ENCODE peak calls at places on chromosomes 13 and 19, in eight cellular contexts. J is fibroblast of pulmonary artery, Y is transverse colon, I is psoas muscle, K is spleen, E is cardiac muscle cell, Z is mesenchymal stem cell, N is cardiac fibroblast. O is an unnamed sample.

GRCh38 chr13:28585557-28585956 is 73.4 kb upstream of the POMP start:
- DNase-seq in J (no peak), Y (no peak), I (no peak), K (no peak), E (no peak), Z (peak), N (no peak), O (no peak)

GRCh38 chr19:45508931-45509691 is 1.8 kb downstream of the VASP start:
- DNase-seq in J (peak), Y (peak), I (peak), K (peak), E (peak), Z (peak), N (peak), O (peak)

GRCh38 chr19:5247957-5248705 is 92.5 kb downstream of the PTPRS start:
- DNase-seq in J (no peak), Y (no peak), I (no peak), K (no peak), E (no peak), Z (no peak), N (no peak), O (no peak)

GRCh38 chr13:103876571-103876970 is 810.4 kb upstream of the SLC10A2 start:
- DNase-seq in J (peak), Y (no peak), I (no peak), K (no peak), E (no peak), Z (no peak), N (no peak), O (peak)

GRCh38 chr19:16441661-16442071 is 30.1 kb downstream of the EPS15L1 start:
- DNase-seq in J (no peak), Y (no peak), I (no peak), K (no peak), E (no peak), Z (peak), N (peak), O (no peak)

GRCh38 chr19:45804140-45804958 is 10.8 kb downstream of the RSPH6A start:
- DNase-seq in J (no peak), Y (no peak), I (no peak), K (no peak), E (no peak), Z (no peak), N (no peak), O (no peak)

GRCh38 chr13:30072818-30073186 is 222.4 kb upstream of the UBL3 start:
- DNase-seq in J (no peak), Y (no peak), I (no peak), K (no peak), E (no peak), Z (no peak), N (no peak), O (no peak)

GRCh38 chr13:27406178-27406939 is 18.1 kb upstream of the GTF3A start:
- DNase-seq in J (peak), Y (no peak), I (no peak), K (no peak), E (peak), Z (peak), N (peak), O (peak)

GRCh38 chr13:46622013-46622917 is 69.3 kb downstream of the LRCH1 start:
- DNase-seq in J (no peak), Y (no peak), I (no peak), K (no peak), E (no peak), Z (no peak), N (no peak), O (no peak)

GRCh38 chr19:1672038-1672768 is 19.8 kb upstream of the TCF3 start:
- DNase-seq in J (peak), Y (peak), I (no peak), K (peak), E (peak), Z (peak), N (peak), O (peak)

GRCh38 chr13:23651887-23652286 is 81.7 kb downstream of the TNFRSF19 start:
- DNase-seq in J (no peak), Y (no peak), I (no peak), K (no peak), E (no peak), Z (no peak), N (no peak), O (no peak)

GRCh38 chr19:29502581-29502850 is 23.3 kb upstream of the VSTM2B start:
- DNase-seq in J (no peak), Y (no peak), I (no peak), K (no peak), E (no peak), Z (no peak), N (no peak), O (no peak)

GRCh38 chr13:111429064-111429558 is 108.7 kb downstream of the TEX29 start:
- DNase-seq in J (peak), Y (peak), I (no peak), K (no peak), E (peak), Z (peak), N (peak), O (peak)

GRCh38 chr13:98143601-98144500 is 957 bp downstream of the FARP1 start:
- DNase-seq in J (peak), Y (peak), I (peak), K (peak), E (peak), Z (peak), N (peak), O (peak)

GRCh38 chr19:40191836-40192646 is 815 bp downstream of the MAP3K10 start:
- DNase-seq in J (peak), Y (peak), I (peak), K (peak), E (peak), Z (peak), N (peak), O (peak)

GRCh38 chr13:50406831-50407230 is 391.6 kb downstream of the KCNRG start:
- DNase-seq in J (no peak), Y (no peak), I (no peak), K (no peak), E (no peak), Z (no peak), N (no peak), O (no peak)

GRCh38 chr13:71659427-71659826 is 207.6 kb downstream of the DACH1 start:
- DNase-seq in J (no peak), Y (no peak), I (no peak), K (no peak), E (peak), Z (peak), N (no peak), O (no peak)

GRCh38 chr19:42468273-42468796 is 25.6 kb upstream of the CXCL17 start:
- DNase-seq in J (peak), Y (peak), I (no peak), K (no peak), E (peak), Z (peak), N (peak), O (peak)

GRCh38 chr13:28040977-28041376 is 52.5 kb upstream of the URAD start:
- DNase-seq in J (peak), Y (no peak), I (no peak), K (no peak), E (no peak), Z (no peak), N (peak), O (no peak)

GRCh38 chr13:31945202-31945978 is 86.2 kb upstream of the FRY start:
- DNase-seq in J (peak), Y (peak), I (peak), K (no peak), E (peak), Z (peak), N (peak), O (peak)

GRCh38 chr13:40776681-40777165 is 5.7 kb upstream of the MRPS31 start:
- DNase-seq in J (peak), Y (peak), I (no peak), K (peak), E (peak), Z (peak), N (peak), O (peak)

GRCh38 chr19:41321600-41322270 is 11.8 kb downstream of the CCDC97 start:
- DNase-seq in J (peak), Y (peak), I (peak), K (no peak), E (peak), Z (peak), N (peak), O (peak)

GRCh38 chr13:112583592-112584277 is 4.2 kb downstream of the TUBGCP3 start:
- DNase-seq in J (no peak), Y (peak), I (peak), K (peak), E (no peak), Z (no peak), N (no peak), O (no peak)

GRCh38 chr19:18610245-18610555 is 2.5 kb upstream of the TMEM59L start:
- DNase-seq in J (no peak), Y (no peak), I (no peak), K (no peak), E (no peak), Z (no peak), N (no peak), O (no peak)
- H3K4me3 ChIP-seq in J (no peak), Y (no peak), I (no peak), K (no peak), E (no peak), Z (no peak), N (no peak), O (no peak)

DNA sequence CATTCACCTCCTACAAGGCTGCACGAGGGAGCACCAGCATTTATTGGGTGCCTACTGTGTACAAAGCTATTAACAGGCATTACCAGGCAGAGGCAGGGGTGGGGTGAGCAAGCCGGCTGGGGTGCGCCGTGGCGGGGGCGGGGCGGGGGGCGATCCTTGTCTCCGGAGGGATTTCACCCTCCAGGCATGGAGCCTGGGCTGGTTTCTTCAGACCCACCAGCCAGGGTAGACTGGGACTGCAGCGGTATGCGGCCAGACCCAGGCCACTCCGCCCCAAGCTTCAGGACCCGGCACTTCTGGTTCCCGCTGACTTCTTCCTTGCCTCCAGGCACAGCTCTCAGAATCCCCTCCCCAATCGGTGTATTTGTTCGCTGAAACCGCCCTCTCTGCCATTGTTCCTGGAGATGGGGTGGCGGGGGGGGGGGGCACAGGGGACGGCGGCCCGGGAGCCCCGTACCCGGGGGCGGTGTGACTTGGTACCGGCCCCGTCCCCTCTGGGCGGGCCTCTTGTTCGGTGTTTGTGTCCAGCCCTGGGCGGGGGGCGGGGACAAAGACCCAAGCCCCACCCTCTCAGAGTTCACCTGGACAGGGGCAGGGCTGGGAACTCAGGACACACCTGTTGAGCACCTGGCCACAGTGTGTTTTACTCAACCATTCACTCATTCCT is 14.4 kb downstream of the TJP3 start:
- DNase-seq in J (no peak), Y (peak), I (no peak), K (no peak), E (no peak), Z (no peak), N (no peak), O (no peak)
- H3K4me3 ChIP-seq in J (no peak), Y (peak), I (no peak), K (no peak), E (peak), Z (no peak), N (no peak), O (no peak)

DNA sequence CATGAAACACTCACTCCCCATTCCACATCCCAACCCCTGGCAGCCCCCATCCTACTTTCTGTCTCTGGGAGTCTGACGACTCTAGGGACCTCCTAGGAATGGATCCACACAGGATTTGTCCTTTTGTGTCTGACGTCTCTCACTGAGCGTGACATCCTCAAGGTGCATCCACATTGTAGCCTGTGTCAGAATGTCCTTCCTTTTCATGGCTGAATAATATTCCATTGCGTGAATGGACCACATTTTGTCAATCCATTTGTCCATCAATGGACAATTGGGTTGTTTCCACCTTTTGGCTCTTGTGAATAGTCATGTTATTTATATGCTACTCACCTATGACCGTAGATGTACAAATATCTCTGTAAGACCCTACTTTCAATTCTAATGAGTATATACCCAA is 16.8 kb upstream of the NMRK2 start:
- DNase-seq in J (no peak), Y (no peak), I (no peak), K (no peak), E (no peak), Z (no peak), N (no peak), O (no peak)
- H3K4me3 ChIP-seq in J (no peak), Y (no peak), I (no peak), K (no peak), E (no peak), Z (no peak), N (no peak), O (no peak)

GRCh38 chr13:54836273-54836672 is 1807.7 kb downstream of the OLFM4 start:
- DNase-seq in J (no peak), Y (no peak), I (no peak), K (no peak), E (no peak), Z (no peak), N (no peak), O (no peak)
- H3K4me3 ChIP-seq in J (no peak), Y (no peak), I (no peak), K (no peak), E (no peak), Z (no peak), N (no peak), O (no peak)

GRCh38 chr13:39565036-39565949 is 37.7 kb downstream of the LHFPL6 start:
- DNase-seq in J (peak), Y (no peak), I (peak), K (no peak), E (peak), Z (peak), N (peak), O (peak)
- H3K4me3 ChIP-seq in J (peak), Y (no peak), I (no peak), K (no peak), E (no peak), Z (no peak), N (no peak), O (no peak)

GRCh38 chr19:19064098-19064722 is 416 bp downstream of the SLC25A42 start:
- DNase-seq in J (no peak), Y (peak), I (no peak), K (no peak), E (no peak), Z (no peak), N (no peak), O (peak)

GRCh38 chr19:19064811-19065745 is 1.3 kb downstream of the SLC25A42 start:
- DNase-seq in J (no peak), Y (peak), I (no peak), K (peak), E (peak), Z (peak), N (no peak), O (no peak)

GRCh38 chr19:19061491-19061890 is 2.3 kb upstream of the SLC25A42 start:
- DNase-seq in J (no peak), Y (no peak), I (peak), K (no peak), E (no peak), Z (no peak), N (no peak), O (no peak)

GRCh38 chr19:19063183-19064097 is at the start of gene SLC25A42:
- DNase-seq in J (peak), Y (peak), I (peak), K (peak), E (peak), Z (peak), N (peak), O (peak)

DNA sequence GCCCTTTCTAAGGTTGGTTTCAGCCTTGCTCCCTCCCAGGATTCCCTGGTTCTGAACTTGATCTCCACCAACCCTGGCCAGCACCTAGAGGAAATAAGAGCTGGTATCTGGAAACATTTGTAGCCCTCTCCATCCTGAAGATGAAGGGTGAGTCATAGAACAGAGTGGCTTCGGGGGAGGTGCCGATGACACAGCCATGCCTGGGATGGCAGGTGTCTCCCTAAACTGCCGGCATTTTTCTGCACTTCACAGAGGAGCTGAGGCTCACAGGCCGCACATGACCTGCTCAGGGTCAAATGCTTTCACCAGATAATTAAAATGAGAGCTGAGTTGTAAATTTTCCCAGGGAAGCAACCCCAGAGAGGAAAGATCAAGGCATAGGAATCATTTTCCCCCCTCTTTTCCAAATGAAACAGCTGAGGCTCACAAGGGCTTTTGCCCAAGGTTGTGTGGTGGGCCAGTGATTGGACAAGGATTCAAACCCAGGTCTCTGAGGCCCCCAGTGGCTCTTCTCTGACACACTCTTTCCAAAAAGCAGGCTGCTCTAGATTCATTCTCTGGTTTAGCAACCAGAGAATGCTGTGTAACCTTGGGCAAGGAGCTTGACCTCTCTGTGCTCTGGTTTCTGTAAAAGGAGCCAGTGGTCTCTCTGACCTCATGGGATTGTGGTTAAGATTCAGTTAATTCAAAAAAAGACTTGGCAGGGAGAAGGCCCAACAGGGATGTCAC is 1.2 kb upstream of the SLC25A42 start:
- DNase-seq in J (peak), Y (no peak), I (no peak), K (no peak), E (no peak), Z (peak), N (no peak), O (peak)
- H3K4me3 ChIP-seq in J (peak), Y (peak), I (peak), K (peak), E (peak), Z (no peak), N (no peak), O (peak)

DNA sequence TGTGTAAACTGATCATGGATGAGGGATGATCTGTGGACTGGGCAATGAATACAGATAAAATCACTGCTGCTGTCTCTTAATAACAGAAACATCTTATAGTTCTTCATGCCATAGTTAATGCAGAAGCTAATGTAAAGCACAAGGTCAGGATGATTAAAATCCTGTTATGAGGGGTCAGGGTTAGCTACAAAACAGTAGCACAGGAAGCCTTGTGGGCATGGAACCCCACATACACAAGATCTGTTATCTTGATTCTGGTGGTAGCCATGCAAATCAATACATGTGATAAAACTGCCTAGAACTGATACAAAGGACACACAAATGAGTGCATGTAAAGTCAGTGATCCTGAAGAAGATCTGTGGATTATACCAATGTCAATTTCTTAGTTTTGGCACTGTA is 96.4 kb downstream of the KLF12 start:
- DNase-seq in J (no peak), Y (no peak), I (no peak), K (no peak), E (no peak), Z (no peak), N (no peak), O (no peak)
- H3K4me3 ChIP-seq in J (no peak), Y (no peak), I (no peak), K (no peak), E (no peak), Z (no peak), N (no peak), O (no peak)

GRCh38 chr19:58555920-58556632 is 1.2 kb upstream of the CHMP2A start:
- DNase-seq in J (no peak), Y (no peak), I (no peak), K (peak), E (no peak), Z (no peak), N (no peak), O (no peak)
- H3K4me3 ChIP-seq in J (no peak), Y (no peak), I (peak), K (no peak), E (no peak), Z (no peak), N (no peak), O (no peak)

DNA sequence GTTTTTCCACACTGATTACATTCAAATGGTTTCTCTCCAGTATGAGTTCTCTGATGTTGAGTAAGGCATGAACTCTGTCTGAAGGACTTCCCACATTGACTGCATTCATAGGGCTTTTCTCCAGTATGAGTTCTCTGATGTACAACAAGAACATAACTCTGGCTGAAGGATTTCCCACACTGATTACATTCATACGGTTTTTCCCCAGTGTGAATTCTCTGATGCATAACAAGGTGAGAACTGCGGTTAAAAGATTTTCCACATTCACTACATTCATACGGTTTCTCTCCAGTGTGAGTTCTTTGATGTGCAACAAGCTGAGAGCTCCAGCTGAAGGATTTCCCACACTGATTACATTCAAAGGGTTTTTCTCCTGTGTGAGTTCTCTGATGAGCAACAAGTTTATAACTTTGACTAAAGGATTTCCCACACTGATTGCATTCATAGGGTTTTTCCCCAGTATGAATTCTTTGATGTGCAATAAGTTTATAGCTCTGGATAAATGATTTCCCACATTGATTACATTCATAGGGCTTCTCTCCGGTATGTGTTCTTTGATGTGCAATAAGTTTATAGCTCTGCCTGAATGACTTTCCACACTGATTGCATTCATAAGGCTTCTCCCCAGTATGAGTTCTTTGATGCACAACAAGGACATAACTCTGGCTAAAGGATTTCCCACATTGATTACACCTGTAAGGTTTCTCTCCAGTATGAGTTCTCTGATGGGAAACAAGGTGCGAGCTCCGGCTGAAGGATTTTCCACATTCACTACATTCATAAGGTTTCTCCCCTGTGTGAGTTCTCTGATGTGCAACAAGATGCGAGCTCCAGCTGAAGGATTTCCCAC is 23.5 kb downstream of the ZNF180 start:
- DNase-seq in J (peak), Y (no peak), I (no peak), K (no peak), E (peak), Z (peak), N (peak), O (peak)
- H3K4me3 ChIP-seq in J (no peak), Y (no peak), I (no peak), K (no peak), E (no peak), Z (no peak), N (no peak), O (no peak)